ENCODE peak calls at places on chromosomes 13 and 19, in four cellular contexts. One of them, this sample, is unnamed.

GRCh38 chr13:71865858-71866172 is 1.2 kb downstream of the DACH1 start:
- DNase-seq in epithelial cell of esophagus: peak
- DNase-seq in fibroblast of lung: peak
- DNase-seq in IMR-90: no peak
- DNase-seq in this sample: no peak

GRCh38 chr19:10001899-10002298 is 8.4 kb downstream of the COL5A3 start:
- DNase-seq in epithelial cell of esophagus: no peak
- DNase-seq in fibroblast of lung: peak
- DNase-seq in IMR-90: no peak
- DNase-seq in this sample: no peak

GRCh38 chr19:17043744-17044143 is 17.1 kb upstream of the CPAMD8 start:
- DNase-seq in epithelial cell of esophagus: no peak
- DNase-seq in fibroblast of lung: no peak
- DNase-seq in IMR-90: no peak
- DNase-seq in this sample: no peak

GRCh38 chr13:59584902-59585670 is 578.6 kb downstream of the DIAPH3 start:
- DNase-seq in epithelial cell of esophagus: peak
- DNase-seq in IMR-90: no peak
- DNase-seq in fibroblast of lung: no peak
- DNase-seq in this sample: no peak

GRCh38 chr19:1856345-1856697 is 7.1 kb downstream of the KLF16 start:
- DNase-seq in epithelial cell of esophagus: no peak
- DNase-seq in IMR-90: no peak
- DNase-seq in fibroblast of lung: no peak
- DNase-seq in this sample: no peak

GRCh38 chr13:99320693-99321481 is 13.7 kb upstream of the GPR183 start:
- DNase-seq in IMR-90: peak
- DNase-seq in fibroblast of lung: peak
- DNase-seq in epithelial cell of esophagus: peak
- DNase-seq in this sample: peak

GRCh38 chr13:95356916-95357315 is 55.7 kb upstream of the ABCC4 start:
- DNase-seq in epithelial cell of esophagus: no peak
- DNase-seq in fibroblast of lung: no peak
- DNase-seq in IMR-90: no peak
- DNase-seq in this sample: no peak

GRCh38 chr19:45901912-45902650 is at the start of gene MYPOP:
- DNase-seq in IMR-90: no peak
- DNase-seq in epithelial cell of esophagus: no peak
- DNase-seq in fibroblast of lung: no peak
- DNase-seq in this sample: no peak

GRCh38 chr13:91701975-91702374 is 303.6 kb downstream of the GPC5 start:
- DNase-seq in epithelial cell of esophagus: no peak
- DNase-seq in fibroblast of lung: no peak
- DNase-seq in IMR-90: no peak
- DNase-seq in this sample: no peak

GRCh38 chr19:55247621-55248099 is 11.2 kb downstream of the PPP6R1 start:
- DNase-seq in IMR-90: no peak
- DNase-seq in epithelial cell of esophagus: peak
- DNase-seq in fibroblast of lung: no peak
- DNase-seq in this sample: peak

GRCh38 chr19:4229179-4229931 is at the start of gene EBI3:
- DNase-seq in IMR-90: peak
- DNase-seq in epithelial cell of esophagus: no peak
- DNase-seq in fibroblast of lung: peak
- DNase-seq in this sample: no peak

GRCh38 chr13:24459234-24459633 is 53.3 kb downstream of the PARP4 start:
- DNase-seq in epithelial cell of esophagus: no peak
- DNase-seq in IMR-90: peak
- DNase-seq in fibroblast of lung: peak
- DNase-seq in this sample: no peak

GRCh38 chr13:114111577-114111976 is 20.8 kb downstream of the RASA3 start:
- DNase-seq in epithelial cell of esophagus: no peak
- DNase-seq in fibroblast of lung: peak
- DNase-seq in IMR-90: peak
- DNase-seq in this sample: no peak

GRCh38 chr19:23787106-23787505 is 28.4 kb upstream of the ZNF681 start:
- DNase-seq in IMR-90: peak
- DNase-seq in fibroblast of lung: peak
- DNase-seq in epithelial cell of esophagus: peak
- DNase-seq in this sample: no peak

GRCh38 chr13:59793107-59793506 is 370.6 kb downstream of the DIAPH3 start:
- DNase-seq in epithelial cell of esophagus: no peak
- DNase-seq in fibroblast of lung: no peak
- DNase-seq in IMR-90: no peak
- DNase-seq in this sample: no peak

GRCh38 chr13:50248537-50249521 is 233.6 kb downstream of the KCNRG start:
- DNase-seq in fibroblast of lung: no peak
- DNase-seq in IMR-90: no peak
- DNase-seq in epithelial cell of esophagus: no peak
- DNase-seq in this sample: no peak

GRCh38 chr13:59343132-59343531 is 820.6 kb downstream of the DIAPH3 start:
- DNase-seq in epithelial cell of esophagus: no peak
- DNase-seq in IMR-90: no peak
- DNase-seq in fibroblast of lung: no peak
- DNase-seq in this sample: no peak

GRCh38 chr19:31334849-31335624 is 14.2 kb downstream of the TSHZ3 start:
- DNase-seq in fibroblast of lung: no peak
- DNase-seq in IMR-90: peak
- DNase-seq in epithelial cell of esophagus: peak
- DNase-seq in this sample: no peak

GRCh38 chr13:109500146-109500773 is 286.1 kb downstream of the IRS2 start:
- DNase-seq in IMR-90: peak
- DNase-seq in fibroblast of lung: peak
- DNase-seq in epithelial cell of esophagus: no peak
- DNase-seq in this sample: no peak

GRCh38 chr13:72693832-72694231 is 33.6 kb downstream of the MZT1 start:
- DNase-seq in IMR-90: no peak
- DNase-seq in epithelial cell of esophagus: no peak
- DNase-seq in fibroblast of lung: no peak
- DNase-seq in this sample: no peak

GRCh38 chr13:91087276-91087675 is 260.2 kb upstream of the MIR17HG start:
- DNase-seq in epithelial cell of esophagus: no peak
- DNase-seq in IMR-90: no peak
- DNase-seq in fibroblast of lung: no peak
- DNase-seq in this sample: no peak

GRCh38 chr19:34278783-34279182 is 24.4 kb downstream of the GARRE1 start:
- DNase-seq in epithelial cell of esophagus: no peak
- DNase-seq in fibroblast of lung: no peak
- DNase-seq in IMR-90: no peak
- DNase-seq in this sample: no peak

GRCh38 chr19:39470724-39471339 is 9.8 kb upstream of the TIMM50 start:
- DNase-seq in fibroblast of lung: no peak
- DNase-seq in IMR-90: peak
- DNase-seq in epithelial cell of esophagus: no peak
- DNase-seq in this sample: no peak

DNA sequence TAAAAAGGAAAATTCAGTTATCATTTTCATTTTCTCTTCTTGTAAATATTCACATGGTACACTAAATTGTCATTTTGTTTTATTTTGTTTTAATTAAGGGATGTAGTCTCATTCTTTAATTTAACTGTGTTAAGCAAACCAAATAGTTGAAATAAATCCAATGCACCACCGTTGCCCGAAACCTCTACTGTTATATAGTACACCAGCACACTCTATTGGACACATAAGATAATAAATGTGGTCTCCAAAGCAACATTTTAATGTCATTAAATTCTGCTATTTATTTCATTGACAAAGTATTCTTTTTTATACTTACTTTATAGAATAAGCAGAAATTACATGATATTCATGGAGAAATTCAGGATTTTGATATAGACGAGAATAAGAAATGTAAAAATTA is 156.4 kb upstream of the FREM2 start:
- DNase-seq in epithelial cell of esophagus: peak
- DNase-seq in IMR-90: peak
- DNase-seq in fibroblast of lung: peak
- DNase-seq in this sample: peak
- TF ChIP-seq CTCF in epithelial cell of esophagus: peak
- TF ChIP-seq CTCF in IMR-90: peak
- TF ChIP-seq CTCF in fibroblast of lung: no peak
- TF ChIP-seq CTCF in this sample: peak

GRCh38 chr13:26362261-26362660 is 108.3 kb downstream of the CDK8 start:
- DNase-seq in epithelial cell of esophagus: no peak
- DNase-seq in fibroblast of lung: no peak
- DNase-seq in IMR-90: no peak
- DNase-seq in this sample: no peak
- TF ChIP-seq CTCF in epithelial cell of esophagus: no peak
- TF ChIP-seq CTCF in fibroblast of lung: no peak
- TF ChIP-seq CTCF in IMR-90: no peak
- TF ChIP-seq CTCF in this sample: no peak

DNA sequence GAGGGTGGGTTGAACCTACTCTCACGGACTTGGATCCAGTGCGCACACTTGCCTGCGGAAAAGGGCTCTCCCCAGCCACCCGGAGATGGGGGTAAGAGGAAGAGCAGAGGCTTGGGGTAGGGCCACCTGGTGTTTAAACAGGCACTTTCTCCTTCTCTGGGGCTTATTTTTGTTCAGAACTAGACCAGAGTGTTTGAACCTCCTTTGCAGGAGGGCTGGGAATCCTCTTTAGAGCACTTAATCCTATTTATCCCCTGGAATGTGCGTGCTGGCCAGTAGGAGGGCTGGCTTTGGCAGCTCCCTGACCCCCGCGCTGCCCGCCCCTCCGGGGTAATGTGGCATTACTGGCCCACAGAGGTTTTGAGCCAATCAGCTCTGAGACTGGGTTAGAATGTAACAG is 2.0 kb downstream of the RGS9BP start:
- DNase-seq in epithelial cell of esophagus: no peak
- DNase-seq in IMR-90: no peak
- DNase-seq in fibroblast of lung: no peak
- DNase-seq in this sample: no peak
- TF ChIP-seq CTCF in epithelial cell of esophagus: peak
- TF ChIP-seq CTCF in IMR-90: no peak
- TF ChIP-seq CTCF in fibroblast of lung: no peak
- TF ChIP-seq CTCF in this sample: no peak

GRCh38 chr19:8321760-8322637 is 703 bp downstream of the RPS28 start:
- DNase-seq in epithelial cell of esophagus: no peak
- DNase-seq in fibroblast of lung: no peak
- DNase-seq in IMR-90: no peak
- DNase-seq in this sample: no peak

GRCh38 chr19:8322638-8322997 is 1.3 kb downstream of the RPS28 start:
- DNase-seq in epithelial cell of esophagus: no peak
- DNase-seq in fibroblast of lung: no peak
- DNase-seq in IMR-90: no peak
- DNase-seq in this sample: no peak

GRCh38 chr19:8319807-8320520 is 1.2 kb downstream of the NDUFA7 start:
- DNase-seq in fibroblast of lung: no peak
- DNase-seq in epithelial cell of esophagus: no peak
- DNase-seq in IMR-90: no peak
- DNase-seq in this sample: no peak

GRCh38 chr19:8320564-8321066 is 560 bp downstream of the NDUFA7 start:
- DNase-seq in epithelial cell of esophagus: no peak
- DNase-seq in fibroblast of lung: no peak
- DNase-seq in IMR-90: no peak
- DNase-seq in this sample: no peak

GRCh38 chr19:8321067-8321759 is at the start of the genes NDUFA7 and RPS28:
- DNase-seq in fibroblast of lung: peak
- DNase-seq in epithelial cell of esophagus: peak
- DNase-seq in IMR-90: peak
- DNase-seq in this sample: peak
- TF ChIP-seq CTCF in fibroblast of lung: no peak
- TF ChIP-seq CTCF in epithelial cell of esophagus: no peak
- TF ChIP-seq CTCF in IMR-90: peak
- TF ChIP-seq CTCF in this sample: no peak

This sample was measured in RWPE1.